ENCODE peak calls at places on chromosomes 4 and X, in five cellular contexts. Q, T, H, W and S are unnamed samples.
A peak's percentile ranks its signal among the peaks of the same experiment; 100 is the strongest.

GRCh38 chrX:77446029-77446585 is 1.1 kb upstream of the FGF16 start:
- DNase-seq in W (no peak), Q (no peak), T (peak; percentile 48), H (no peak), S (no peak)

GRCh38 chrX:134431894-134432293 is 28.1 kb upstream of the HPRT1 start:
- DNase-seq in Q (peak; percentile 84), T (no peak), H (peak; percentile 71), W (peak; percentile 24), S (no peak)

GRCh38 chrX:9561199-9561598 is 96.3 kb downstream of the TBL1X start:
- DNase-seq in T (no peak), W (no peak), H (no peak), Q (no peak), S (no peak)

GRCh38 chrX:68061206-68061535 is 372.1 kb downstream of the OPHN1 start:
- DNase-seq in Q (no peak), T (no peak), W (no peak), H (no peak), S (no peak)

GRCh38 chr4:171644430-171645057 is 168.7 kb upstream of the GALNTL6 start:
- DNase-seq in T (no peak), W (no peak), Q (no peak), H (no peak), S (no peak)

GRCh38 chr4:56817840-56818491 is 3.5 kb downstream of the SPINK2 start:
- DNase-seq in H (no peak), W (no peak), T (no peak), Q (peak; percentile 71), S (no peak)

GRCh38 chr4:112112590-112113170 is 32.6 kb upstream of the FAM241A start:
- DNase-seq in W (peak; percentile 59), H (no peak), T (peak; percentile 12), Q (peak; percentile 6), S (no peak)

GRCh38 chr4:102585329-102585728 is 84.2 kb downstream of the NFKB1 start:
- DNase-seq in T (no peak), W (no peak), Q (no peak), H (peak; percentile 33), S (no peak)

GRCh38 chr4:76905521-76905920 is 7.6 kb upstream of the SOWAHB start:
- DNase-seq in Q (no peak), T (no peak), W (peak; percentile 14), H (peak; percentile 47), S (no peak)

GRCh38 chr4:187135878-187136277 is 412.2 kb upstream of the FAT1 start:
- DNase-seq in H (no peak), W (no peak), Q (no peak), T (no peak), S (no peak)

GRCh38 chrX:48800574-48801280 is 1.1 kb upstream of the HDAC6 start:
- DNase-seq in W (no peak), Q (peak; percentile 2), T (no peak), H (no peak), S (no peak)

GRCh38 chr4:47863486-47863885 is 25.6 kb upstream of the CORIN start:
- DNase-seq in T (no peak), H (peak; percentile 13), W (no peak), Q (no peak), S (no peak)

GRCh38 chr4:124262211-124263179 is 450.0 kb downstream of the ANKRD50 start:
- DNase-seq in Q (peak; percentile 87), T (peak; percentile 66), W (peak; percentile 92), H (peak; percentile 88), S (no peak)

GRCh38 chr4:74316397-74316796 is 8.1 kb downstream of the EPGN start:
- DNase-seq in Q (peak; percentile 9), W (peak; percentile 64), H (peak; percentile 38), T (no peak), S (no peak)

GRCh38 chrX:10387011-10387410 is 230.2 kb downstream of the CLCN4 start:
- DNase-seq in T (no peak), W (peak; percentile 37), H (peak; percentile 55), Q (peak; percentile 75), S (no peak)

GRCh38 chrX:101749436-101749835 is 89.8 kb upstream of the ARMCX2 start:
- DNase-seq in W (no peak), H (peak; percentile 29), Q (peak; percentile 2), T (no peak), S (no peak)

GRCh38 chr4:116358633-116359222 is 726.6 kb downstream of the TRAM1L1 start:
- DNase-seq in H (peak; percentile 72), W (peak; percentile 72), T (peak; percentile 81), Q (peak; percentile 94), S (no peak)

GRCh38 chr4:80424225-80424581 is 88.7 kb downstream of the CFAP299 start:
- DNase-seq in W (peak; percentile 14), H (no peak), Q (no peak), T (no peak), S (no peak)

GRCh38 chr4:111883557-111883999 is 261.7 kb upstream of the FAM241A start:
- DNase-seq in Q (no peak), W (no peak), T (peak; percentile 6), H (peak; percentile 1), S (no peak)

GRCh38 chrX:12906392-12906791 is at the start of gene TLR8:
- DNase-seq in W (no peak), H (no peak), Q (no peak), T (no peak), S (no peak)

GRCh38 chrX:96987228-96987627 is 103.5 kb downstream of the RPA4 start:
- DNase-seq in T (no peak), W (peak; percentile 49), H (peak; percentile 26), Q (peak; percentile 15), S (no peak)

GRCh38 chrX:5870238-5870637 is 358.4 kb downstream of the NLGN4X start:
- DNase-seq in T (no peak), Q (no peak), W (no peak), H (no peak), S (no peak)

GRCh38 chr4:176195184-176195978 is at the start of gene SPATA4:
- DNase-seq in Q (peak; percentile 76), H (peak; percentile 98), T (peak; percentile 96), W (peak; percentile 94), S (peak; percentile 93)

GRCh38 chr4:149987330-149987751 is 90.9 kb upstream of the DCLK2 start:
- DNase-seq in Q (no peak), H (no peak), T (no peak), W (peak; percentile 22), S (no peak)

GRCh38 chrX:137031517-137032377 is 2.0 kb downstream of the GPR101 start:
- DNase-seq in W (peak; percentile 29), T (peak; percentile 19), Q (peak; percentile 48), H (peak; percentile 55), S (no peak)

GRCh38 chr4:8841678-8842268 is 29.9 kb downstream of the HMX1 start:
- DNase-seq in W (no peak), Q (no peak), H (no peak), T (no peak), S (no peak)

GRCh38 chr4:13535118-13535517 is 9.2 kb downstream of the NKX3-2 start:
- DNase-seq in W (no peak), H (no peak), Q (no peak), T (no peak), S (no peak)

GRCh38 chr4:81030617-81031388 is at the start of gene BMP3:
- DNase-seq in H (peak; percentile 52), Q (peak; percentile 54), W (peak; percentile 48), T (peak; percentile 15), S (no peak)

GRCh38 chr4:71866212-71866885 is 82.5 kb upstream of the GC start:
- DNase-seq in W (no peak), Q (no peak), H (no peak), T (no peak), S (no peak)

GRCh38 chr4:71860643-71861042 is 76.8 kb upstream of the GC start:
- DNase-seq in H (no peak), T (no peak), W (no peak), Q (peak; percentile 48), S (no peak)

GRCh38 chr4:71864380-71864779 is 80.5 kb upstream of the GC start:
- DNase-seq in H (no peak), Q (no peak), T (no peak), W (no peak), S (no peak)

GRCh38 chr4:71862315-71862714 is 78.4 kb upstream of the GC start:
- DNase-seq in T (no peak), Q (no peak), W (no peak), H (no peak), S (no peak)

DNA sequence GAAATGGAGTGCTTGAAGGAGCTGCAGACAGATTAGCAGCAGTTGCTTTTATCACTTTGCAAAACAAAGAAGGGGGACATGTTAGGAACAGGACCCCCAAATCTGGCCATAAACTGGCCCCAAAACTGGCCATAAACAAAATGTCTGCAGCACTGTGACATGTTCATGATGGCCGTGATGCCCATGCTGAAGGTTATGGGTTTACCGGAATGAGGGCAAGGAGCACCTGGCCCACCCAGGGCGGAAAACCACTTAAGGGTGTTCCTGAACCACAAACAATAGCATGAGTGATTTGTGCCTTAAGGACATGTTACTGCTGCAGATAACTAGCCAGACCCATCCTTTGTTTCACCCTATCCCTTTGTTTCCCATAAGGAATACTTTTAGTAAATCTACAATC is 79.6 kb upstream of the GC start:
- DNase-seq in T (no peak), Q (no peak), W (no peak), H (no peak), S (no peak)
- H3K9me3 ChIP-seq in T (no peaks in the 10 kb centered on the region), Q (peaks cover 48% of the 10 kb centered on the region), W (no peaks in the 10 kb centered on the region), H (no peaks in the 10 kb centered on the region), S (no peaks in the 10 kb centered on the region)

GRCh38 chr4:28966982-28967381 is 1753.2 kb upstream of the PCDH7 start:
- DNase-seq in T (no peak), H (peak; percentile 24), Q (peak; percentile 69), W (peak; percentile 15), S (no peak)
- H3K9me3 ChIP-seq in T (no peaks in the 10 kb centered on the region), H (no peaks in the 10 kb centered on the region), Q (no peaks in the 10 kb centered on the region), W (no peaks in the 10 kb centered on the region), S (no peaks in the 10 kb centered on the region)

GRCh38 chrX:124462931-124463330 is 116.6 kb downstream of the SH2D1A start:
- DNase-seq in H (no peak), Q (no peak), W (no peak), T (no peak), S (no peak)

DNA sequence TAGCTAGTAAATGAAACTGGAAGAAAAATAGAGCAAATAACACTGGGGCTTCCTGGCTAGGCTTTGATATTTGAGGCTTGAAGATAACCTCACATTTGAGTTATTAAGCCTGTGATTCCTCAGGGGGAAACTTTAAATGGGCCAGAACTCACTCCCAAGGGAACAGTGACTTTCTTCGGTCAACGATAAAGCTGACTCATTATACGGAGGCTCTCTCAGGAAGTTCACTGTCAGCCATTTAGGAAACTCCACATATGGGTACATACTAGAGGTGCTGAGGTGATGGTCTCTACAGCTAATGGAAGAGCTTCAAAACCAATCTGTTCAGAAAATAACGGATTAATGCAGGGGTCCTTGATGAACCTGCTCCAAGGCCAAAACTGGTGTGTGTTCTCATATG is 120.8 kb downstream of the SH2D1A start:
- DNase-seq in W (no peak), T (no peak), Q (no peak), H (no peak), S (no peak)
- H3K9me3 ChIP-seq in W (no peaks in the 10 kb centered on the region), T (no peaks in the 10 kb centered on the region), Q (no peaks in the 10 kb centered on the region), H (no peaks in the 10 kb centered on the region), S (no peaks in the 10 kb centered on the region)

DNA sequence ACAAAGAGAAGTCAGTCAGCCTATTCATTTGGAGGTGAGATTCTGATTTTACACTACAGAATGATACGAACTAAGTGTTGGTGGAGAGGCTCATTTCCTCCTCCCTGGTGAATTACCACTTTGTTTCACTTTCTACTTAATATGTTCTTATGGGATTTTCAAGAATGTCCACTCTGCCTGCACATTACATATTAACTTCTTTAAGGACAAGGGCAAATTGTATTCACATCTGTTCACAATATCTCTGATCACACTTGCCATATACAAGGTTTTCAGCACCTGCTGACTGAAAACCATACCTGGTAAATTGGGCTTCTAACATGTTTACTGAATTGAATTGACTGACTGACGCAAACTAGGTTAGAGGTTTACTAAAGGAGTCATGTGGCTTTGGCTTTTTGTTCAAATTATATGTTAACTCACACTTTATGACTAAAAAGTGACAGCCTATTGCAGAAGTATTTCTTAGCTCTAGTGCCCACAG is 188.4 kb upstream of the MBNL3 start:
- DNase-seq in T (no peak), Q (no peak), H (no peak), W (no peak), S (no peak)
- H3K9me3 ChIP-seq in T (no peaks in the 10 kb centered on the region), Q (no peaks in the 10 kb centered on the region), H (no peaks in the 10 kb centered on the region), W (no peaks in the 10 kb centered on the region), S (no peaks in the 10 kb centered on the region)